ENCODE peak calls at places on chromosomes 3 and 15, in four cellular contexts. G, Q, B and P are unnamed samples.

GRCh38 chr3:9135526-9135925 is 113.9 kb downstream of the SRGAP3 start:
- DNase-seq in B (no peak), Q (peak), G (no peak), P (no peak)

GRCh38 chr3:111012388-111013248 is 59.0 kb upstream of the NECTIN3 start:
- DNase-seq in G (no peak), B (no peak), Q (peak), P (no peak)

GRCh38 chr3:196238612-196239190 is 22.4 kb downstream of the SLC51A start:
- DNase-seq in Q (no peak), B (peak), G (peak), P (no peak)

GRCh38 chr3:126937533-126938432 is 45.1 kb upstream of the PLXNA1 start:
- DNase-seq in G (peak), B (no peak), Q (no peak), P (no peak)

GRCh38 chr15:71422530-71423259 is 307.4 kb downstream of the THSD4 start:
- DNase-seq in Q (no peak), G (no peak), B (no peak), P (no peak)

GRCh38 chr3:185460719-185461350 is 38.0 kb downstream of the TMEM41A start:
- DNase-seq in Q (no peak), B (no peak), G (peak), P (no peak)

GRCh38 chr3:197787412-197787811 is 3.6 kb upstream of the LRCH3 start:
- DNase-seq in G (peak), Q (no peak), B (no peak), P (no peak)

GRCh38 chr3:53222183-53222901 is 33.5 kb downstream of the TKT start:
- DNase-seq in G (no peak), B (no peak), Q (peak), P (no peak)

GRCh38 chr3:130260821-130261402 is 84.6 kb upstream of the COL6A5 start:
- DNase-seq in B (no peak), Q (no peak), G (no peak), P (no peak)

GRCh38 chr3:105807146-105807545 is 61.7 kb downstream of the CBLB start:
- DNase-seq in B (no peak), Q (no peak), G (no peak), P (no peak)

GRCh38 chr3:115960799-115961198 is 337.5 kb downstream of the GAP43 start:
- DNase-seq in B (no peak), Q (no peak), G (no peak), P (no peak)

GRCh38 chr3:8644748-8645390 is at the start of gene SSUH2:
- DNase-seq in Q (no peak), G (no peak), B (no peak), P (no peak)

GRCh38 chr3:42804113-42804830 is at the start of gene HIGD1A:
- DNase-seq in G (peak), B (peak), Q (peak), P (peak)

GRCh38 chr3:176577462-176577861 is 619.8 kb downstream of the TBL1XR1 start:
- DNase-seq in B (no peak), Q (no peak), G (no peak), P (no peak)

GRCh38 chr15:76935620-76936019 is 4.1 kb downstream of the RCN2 start:
- DNase-seq in B (no peak), G (no peak), Q (no peak), P (no peak)

GRCh38 chr15:69491051-69491505 is 38.5 kb downstream of the RPLP1 start:
- DNase-seq in B (no peak), Q (peak), G (no peak), P (no peak)

GRCh38 chr3:84984429-84984828 is 25.6 kb downstream of the CADM2 start:
- DNase-seq in B (no peak), G (no peak), Q (no peak), P (no peak)

GRCh38 chr3:36957072-36957471 is 12.2 kb upstream of the TRANK1 start:
- DNase-seq in G (no peak), Q (peak), B (no peak), P (no peak)
- TF ChIP-seq CTCF in G (no peak), Q (peak), B (no peak), P (no peak)

GRCh38 chr3:172808969-172809546 is 58.5 kb downstream of the ECT2 start:
- DNase-seq in G (peak), B (peak), Q (no peak), P (no peak)
- TF ChIP-seq CTCF in G (peak), B (peak), Q (peak), P (no peak)

GRCh38 chr3:7285502-7285901 is 424.6 kb downstream of the GRM7 start:
- DNase-seq in B (no peak), G (no peak), Q (peak), P (no peak)
- TF ChIP-seq CTCF in B (no peak), G (no peak), Q (peak), P (no peak)

GRCh38 chr15:96462768-96463167 is 132.3 kb downstream of the NR2F2 start:
- DNase-seq in G (peak), Q (no peak), B (no peak), P (no peak)
- TF ChIP-seq CTCF in G (peak), Q (peak), B (peak), P (no peak)

GRCh38 chr3:134039161-134039862 is 9.6 kb upstream of the SLCO2A1 start:
- DNase-seq in B (no peak), Q (peak), G (no peak), P (no peak)
- TF ChIP-seq CTCF in B (no peak), Q (peak), G (no peak), P (no peak)

GRCh38 chr3:133825969-133826727 is 20.5 kb downstream of the SRPRB start:
- DNase-seq in Q (no peak), G (no peak), B (no peak), P (no peak)

GRCh38 chr3:133824961-133825485 is 19.4 kb downstream of the SRPRB start:
- DNase-seq in B (no peak), Q (no peak), G (no peak), P (no peak)

GRCh38 chr3:133820889-133821675 is 15.5 kb downstream of the SRPRB start:
- DNase-seq in Q (no peak), B (no peak), G (no peak), P (no peak)

GRCh38 chr3:133820129-133820528 is 14.5 kb downstream of the SRPRB start:
- DNase-seq in B (no peak), G (no peak), Q (no peak), P (no peak)

GRCh38 chr3:133821767-133822638 is 16.4 kb downstream of the SRPRB start:
- DNase-seq in G (peak), B (peak), Q (peak), P (peak)
- TF ChIP-seq CTCF in G (peak), B (peak), Q (peak), P (no peak)

GRCh38 chr15:66850078-66850991 is 148.3 kb downstream of the SMAD6 start:
- DNase-seq in B (no peak), Q (peak), G (no peak), P (no peak)
- TF ChIP-seq CTCF in B (no peak), Q (no peak), G (no peak), P (no peak)